ENCODE peak calls at places on chromosomes 3 and 15, in six cellular contexts. One of them, this sample, is unnamed.

GRCh38 chr3:31550452-31551251 is 17.9 kb downstream of the STT3B start:
- DNase-seq in GM13976: no peak
- DNase-seq in astrocyte of the spinal cord: peak
- DNase-seq in OCI-LY7: peak
- DNase-seq in pancreas: no peak
- DNase-seq in IMR-90: peak
- DNase-seq in this sample: peak

GRCh38 chr3:61863579-61863978 is 302.2 kb downstream of the PTPRG start:
- DNase-seq in GM13976: no peak
- DNase-seq in astrocyte of the spinal cord: no peak
- DNase-seq in OCI-LY7: no peak
- DNase-seq in pancreas: no peak
- DNase-seq in IMR-90: no peak
- DNase-seq in this sample: no peak

GRCh38 chr3:106794442-106794841 is 582.8 kb upstream of the CCDC54 start:
- DNase-seq in GM13976: no peak
- DNase-seq in astrocyte of the spinal cord: peak
- DNase-seq in OCI-LY7: no peak
- DNase-seq in pancreas: no peak
- DNase-seq in IMR-90: peak
- DNase-seq in this sample: no peak

GRCh38 chr3:71428841-71429609 is 154.5 kb downstream of the FOXP1 start:
- DNase-seq in GM13976: no peak
- DNase-seq in astrocyte of the spinal cord: peak
- DNase-seq in OCI-LY7: peak
- DNase-seq in pancreas: peak
- DNase-seq in IMR-90: peak
- DNase-seq in this sample: peak

GRCh38 chr15:66115568-66116206 is 137.9 kb downstream of the MEGF11 start:
- DNase-seq in GM13976: no peak
- DNase-seq in astrocyte of the spinal cord: no peak
- DNase-seq in OCI-LY7: peak
- DNase-seq in pancreas: peak
- DNase-seq in IMR-90: no peak
- DNase-seq in this sample: no peak

GRCh38 chr15:70156781-70157261 is 59.1 kb upstream of the TLE3 start:
- DNase-seq in GM13976: no peak
- DNase-seq in astrocyte of the spinal cord: peak
- DNase-seq in OCI-LY7: no peak
- DNase-seq in pancreas: peak
- DNase-seq in IMR-90: peak
- DNase-seq in this sample: peak

GRCh38 chr15:29687204-29687768 is 135.0 kb downstream of the TJP1 start:
- DNase-seq in GM13976: no peak
- DNase-seq in astrocyte of the spinal cord: no peak
- DNase-seq in OCI-LY7: no peak
- DNase-seq in pancreas: peak
- DNase-seq in IMR-90: no peak
- DNase-seq in this sample: no peak

GRCh38 chr3:5095879-5096278 is 26.2 kb upstream of the ARL8B start:
- DNase-seq in GM13976: no peak
- DNase-seq in astrocyte of the spinal cord: peak
- DNase-seq in OCI-LY7: no peak
- DNase-seq in pancreas: no peak
- DNase-seq in IMR-90: peak
- DNase-seq in this sample: no peak

GRCh38 chr3:26074080-26074479 is 284.2 kb downstream of the OXSM start:
- DNase-seq in GM13976: no peak
- DNase-seq in astrocyte of the spinal cord: no peak
- DNase-seq in OCI-LY7: no peak
- DNase-seq in pancreas: no peak
- DNase-seq in IMR-90: no peak
- DNase-seq in this sample: no peak

GRCh38 chr3:196486263-196486662 is 17.3 kb downstream of the RNF168 start:
- DNase-seq in GM13976: no peak
- DNase-seq in astrocyte of the spinal cord: no peak
- DNase-seq in OCI-LY7: no peak
- DNase-seq in pancreas: no peak
- DNase-seq in IMR-90: no peak
- DNase-seq in this sample: peak

GRCh38 chr3:73074681-73075305 is 13.3 kb downstream of the EBLN2 start:
- DNase-seq in GM13976: no peak
- DNase-seq in astrocyte of the spinal cord: no peak
- DNase-seq in OCI-LY7: no peak
- DNase-seq in pancreas: no peak
- DNase-seq in IMR-90: no peak
- DNase-seq in this sample: no peak

GRCh38 chr15:89978914-89979313 is 22.2 kb upstream of the ZNF710 start:
- DNase-seq in GM13976: no peak
- DNase-seq in astrocyte of the spinal cord: no peak
- DNase-seq in OCI-LY7: no peak
- DNase-seq in pancreas: no peak
- DNase-seq in IMR-90: no peak
- DNase-seq in this sample: no peak

GRCh38 chr3:159001711-159002110 is 199.9 kb downstream of the MFSD1 start:
- DNase-seq in GM13976: no peak
- DNase-seq in astrocyte of the spinal cord: no peak
- DNase-seq in OCI-LY7: no peak
- DNase-seq in pancreas: no peak
- DNase-seq in IMR-90: no peak
- DNase-seq in this sample: no peak

GRCh38 chr3:128226794-128227399 is 73.6 kb downstream of the EEFSEC start:
- DNase-seq in GM13976: peak
- DNase-seq in astrocyte of the spinal cord: peak
- DNase-seq in OCI-LY7: peak
- DNase-seq in pancreas: no peak
- DNase-seq in IMR-90: peak
- DNase-seq in this sample: peak

GRCh38 chr15:90463381-90463780 is 66.3 kb upstream of the CRTC3 start:
- DNase-seq in GM13976: peak
- DNase-seq in astrocyte of the spinal cord: peak
- DNase-seq in OCI-LY7: no peak
- DNase-seq in pancreas: no peak
- DNase-seq in IMR-90: peak
- DNase-seq in this sample: peak

GRCh38 chr15:24898715-24899278 is 56.0 kb upstream of the SNRPN start:
- DNase-seq in GM13976: no peak
- DNase-seq in astrocyte of the spinal cord: no peak
- DNase-seq in OCI-LY7: no peak
- DNase-seq in pancreas: no peak
- DNase-seq in IMR-90: no peak
- DNase-seq in this sample: no peak

GRCh38 chr15:73254598-73254997 is 114.2 kb downstream of the HCN4 start:
- DNase-seq in GM13976: no peak
- DNase-seq in astrocyte of the spinal cord: no peak
- DNase-seq in OCI-LY7: no peak
- DNase-seq in pancreas: no peak
- DNase-seq in IMR-90: no peak
- DNase-seq in this sample: no peak

GRCh38 chr15:73246411-73246810 is 122.3 kb downstream of the HCN4 start:
- DNase-seq in GM13976: no peak
- DNase-seq in astrocyte of the spinal cord: no peak
- DNase-seq in OCI-LY7: no peak
- DNase-seq in pancreas: no peak
- DNase-seq in IMR-90: no peak
- DNase-seq in this sample: no peak

GRCh38 chr15:73246898-73247297 is 121.9 kb downstream of the HCN4 start:
- DNase-seq in GM13976: no peak
- DNase-seq in astrocyte of the spinal cord: no peak
- DNase-seq in OCI-LY7: no peak
- DNase-seq in pancreas: no peak
- DNase-seq in IMR-90: no peak
- DNase-seq in this sample: no peak

GRCh38 chr15:73244333-73244732 is 124.4 kb downstream of the HCN4 start:
- DNase-seq in GM13976: peak
- DNase-seq in astrocyte of the spinal cord: no peak
- DNase-seq in OCI-LY7: peak
- DNase-seq in pancreas: no peak
- DNase-seq in IMR-90: no peak
- DNase-seq in this sample: no peak

DNA sequence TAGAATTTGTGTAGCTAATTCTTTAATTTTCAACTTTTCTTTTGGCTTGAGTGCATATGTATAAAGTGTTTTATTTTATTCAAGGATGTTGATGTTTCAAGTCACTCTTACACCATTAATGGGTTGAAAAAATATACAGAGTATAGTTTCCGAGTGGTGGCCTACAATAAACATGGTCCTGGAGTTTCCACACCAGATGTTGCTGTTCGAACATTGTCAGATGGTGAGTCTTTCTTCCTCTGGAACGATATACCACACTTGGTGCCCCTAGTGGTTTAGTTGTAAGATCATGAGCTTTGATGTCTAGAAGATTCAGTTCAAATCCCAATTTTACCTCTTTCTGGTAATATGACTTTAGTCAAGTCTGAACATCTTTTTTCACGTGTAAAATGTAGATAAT is 119.3 kb downstream of the HCN4 start:
- DNase-seq in GM13976: no peak
- DNase-seq in astrocyte of the spinal cord: no peak
- DNase-seq in OCI-LY7: no peak
- DNase-seq in pancreas: no peak
- DNase-seq in IMR-90: peak
- DNase-seq in this sample: no peak
- TF ChIP-seq CTCF in GM13976: no peak
- TF ChIP-seq CTCF in astrocyte of the spinal cord: no peak
- TF ChIP-seq CTCF in OCI-LY7: peak
- TF ChIP-seq CTCF in pancreas: no peak
- TF ChIP-seq CTCF in IMR-90: no peak
- TF ChIP-seq CTCF in this sample: no peak

GRCh38 chr3:194136519-194137313 is 768 bp downstream of the HES1 start:
- DNase-seq in GM13976: no peak
- DNase-seq in astrocyte of the spinal cord: peak
- DNase-seq in OCI-LY7: peak
- DNase-seq in pancreas: no peak
- DNase-seq in IMR-90: peak
- DNase-seq in this sample: peak

GRCh38 chr3:194135806-194136518 is at the start of gene HES1:
- DNase-seq in GM13976: peak
- DNase-seq in astrocyte of the spinal cord: peak
- DNase-seq in OCI-LY7: peak
- DNase-seq in pancreas: peak
- DNase-seq in IMR-90: peak
- DNase-seq in this sample: peak

GRCh38 chr3:194134231-194134756 is 1.7 kb upstream of the HES1 start:
- DNase-seq in GM13976: peak
- DNase-seq in astrocyte of the spinal cord: no peak
- DNase-seq in OCI-LY7: peak
- DNase-seq in pancreas: no peak
- DNase-seq in IMR-90: no peak
- DNase-seq in this sample: no peak

GRCh38 chr3:194134757-194135515 is 1.0 kb upstream of the HES1 start:
- DNase-seq in GM13976: peak
- DNase-seq in astrocyte of the spinal cord: peak
- DNase-seq in OCI-LY7: peak
- DNase-seq in pancreas: peak
- DNase-seq in IMR-90: peak
- DNase-seq in this sample: peak

GRCh38 chr3:194135516-194135805 is 487 bp upstream of the HES1 start:
- DNase-seq in GM13976: no peak
- DNase-seq in astrocyte of the spinal cord: no peak
- DNase-seq in OCI-LY7: peak
- DNase-seq in pancreas: no peak
- DNase-seq in IMR-90: no peak
- DNase-seq in this sample: no peak
- TF ChIP-seq CTCF in GM13976: no peak
- TF ChIP-seq CTCF in astrocyte of the spinal cord: no peak
- TF ChIP-seq CTCF in OCI-LY7: no peak
- TF ChIP-seq CTCF in pancreas: no peak
- TF ChIP-seq CTCF in IMR-90: no peak
- TF ChIP-seq CTCF in this sample: no peak

GRCh38 chr3:123799544-123800351 is 84.4 kb downstream of the MYLK start:
- DNase-seq in GM13976: no peak
- DNase-seq in astrocyte of the spinal cord: peak
- DNase-seq in OCI-LY7: no peak
- DNase-seq in pancreas: no peak
- DNase-seq in IMR-90: peak
- DNase-seq in this sample: no peak
- TF ChIP-seq CTCF in GM13976: no peak
- TF ChIP-seq CTCF in astrocyte of the spinal cord: no peak
- TF ChIP-seq CTCF in OCI-LY7: no peak
- TF ChIP-seq CTCF in pancreas: no peak
- TF ChIP-seq CTCF in IMR-90: no peak
- TF ChIP-seq CTCF in this sample: no peak

DNA sequence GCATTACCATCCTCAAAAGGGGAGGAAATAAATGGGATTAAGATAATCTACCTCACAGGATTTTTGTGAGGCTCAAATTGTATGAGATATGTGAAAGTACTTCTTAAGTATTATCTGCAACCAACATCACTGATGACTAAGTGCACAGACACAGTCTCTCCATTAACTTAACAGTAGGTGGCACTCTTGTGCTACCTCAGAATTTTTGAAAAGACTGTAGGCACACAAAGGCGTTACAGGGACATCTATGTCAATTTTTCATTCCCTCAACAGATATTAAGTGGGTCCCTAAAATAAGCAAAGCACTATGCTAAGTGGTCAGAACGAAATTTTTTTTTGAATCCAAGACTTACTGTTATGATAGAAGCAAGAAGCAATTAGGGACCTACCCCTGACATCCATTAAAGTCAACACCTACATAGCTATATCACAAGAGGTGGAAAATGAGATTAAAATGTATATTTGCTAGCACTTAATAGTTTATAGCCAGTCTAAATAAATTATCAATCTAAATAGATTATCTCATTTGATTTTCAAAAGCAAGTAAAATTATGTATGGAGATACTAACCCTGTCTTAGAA is 52.9 kb downstream of the RYK start:
- DNase-seq in GM13976: peak
- DNase-seq in astrocyte of the spinal cord: peak
- DNase-seq in OCI-LY7: peak
- DNase-seq in pancreas: no peak
- DNase-seq in IMR-90: peak
- DNase-seq in this sample: peak
- TF ChIP-seq CTCF in GM13976: peak
- TF ChIP-seq CTCF in astrocyte of the spinal cord: peak
- TF ChIP-seq CTCF in OCI-LY7: peak
- TF ChIP-seq CTCF in pancreas: peak
- TF ChIP-seq CTCF in IMR-90: peak
- TF ChIP-seq CTCF in this sample: peak

DNA sequence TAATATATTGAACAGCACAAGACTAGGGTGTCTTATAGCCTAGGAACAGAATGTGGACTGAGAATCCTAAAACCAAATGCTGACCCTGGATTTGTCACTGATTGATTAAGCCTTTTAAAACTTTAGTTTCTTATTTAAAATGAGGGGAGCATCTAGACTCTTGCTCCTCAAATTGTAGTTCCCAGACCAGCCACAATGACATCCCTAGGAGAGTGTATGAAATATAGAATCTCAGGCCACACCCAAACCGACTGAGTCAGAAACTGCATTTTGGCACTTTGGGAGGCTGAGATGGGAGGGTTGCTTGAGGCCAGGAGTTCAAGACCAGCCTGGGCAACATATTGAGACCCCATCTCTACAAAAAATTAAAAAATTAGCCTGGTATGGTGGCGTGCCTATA is 287.8 kb upstream of the UMPS start:
- DNase-seq in GM13976: no peak
- DNase-seq in astrocyte of the spinal cord: no peak
- DNase-seq in OCI-LY7: no peak
- DNase-seq in pancreas: no peak
- DNase-seq in IMR-90: no peak
- DNase-seq in this sample: no peak
- TF ChIP-seq CTCF in GM13976: no peak
- TF ChIP-seq CTCF in astrocyte of the spinal cord: no peak
- TF ChIP-seq CTCF in OCI-LY7: no peak
- TF ChIP-seq CTCF in pancreas: no peak
- TF ChIP-seq CTCF in IMR-90: no peak
- TF ChIP-seq CTCF in this sample: no peak